ENCODE peak calls at places on chromosomes 3 and 15, in six cellular contexts. B is AG20443, U is A172, D is NCI-H1092, S is fibroblast of lung, N is T-helper 1 cell. F is an unnamed sample.

GRCh38 chr3:81352867-81353266 is 408.6 kb downstream of the GBE1 start:
- DNase-seq in B (peak), U (peak), D (no peak), S (peak), N (no peak), F (no peak)

GRCh38 chr3:152177757-152178156 is 91.0 kb upstream of the MBNL1 start:
- DNase-seq in B (no peak), U (no peak), D (no peak), S (peak), N (no peak), F (no peak)

GRCh38 chr3:27976933-27977332 is 254.8 kb upstream of the EOMES start:
- DNase-seq in B (peak), U (peak), D (no peak), S (peak), N (no peak), F (no peak)

GRCh38 chr3:1072040-1072439 is 20.8 kb upstream of the CNTN6 start:
- DNase-seq in B (no peak), U (no peak), D (no peak), S (no peak), N (no peak), F (no peak)

GRCh38 chr15:94305133-94305532 is 73.8 kb downstream of the MCTP2 start:
- DNase-seq in B (no peak), U (peak), D (no peak), S (peak), N (no peak), F (no peak)

GRCh38 chr3:55180936-55181535 is 253.2 kb upstream of the LRTM1 start:
- DNase-seq in B (peak), U (no peak), D (no peak), S (no peak), N (no peak), F (no peak)

GRCh38 chr15:28133281-28133680 is 34.2 kb upstream of the OCA2 start:
- DNase-seq in B (no peak), U (no peak), D (no peak), S (peak), N (no peak), F (no peak)

GRCh38 chr3:158347966-158348365 is 223.0 kb upstream of the MLF1 start:
- DNase-seq in B (peak), U (no peak), D (no peak), S (peak), N (no peak), F (no peak)

GRCh38 chr3:109985942-109986555 is 648.7 kb upstream of the DPPA4 start:
- DNase-seq in B (no peak), U (peak), D (no peak), S (no peak), N (no peak), F (no peak)

GRCh38 chr3:137946341-137946973 is 63.5 kb upstream of the CLDN18 start:
- DNase-seq in B (peak), U (peak), D (peak), S (peak), N (no peak), F (peak)

GRCh38 chr3:29597376-29598008 is 316.6 kb downstream of the RBMS3 start:
- DNase-seq in B (no peak), U (no peak), D (no peak), S (peak), N (no peak), F (no peak)

GRCh38 chr3:29537889-29538609 is 257.2 kb downstream of the RBMS3 start:
- DNase-seq in B (no peak), U (no peak), D (no peak), S (no peak), N (no peak), F (no peak)

GRCh38 chr3:182567666-182568065 is 225.6 kb upstream of the ATP11B start:
- DNase-seq in B (no peak), U (no peak), D (no peak), S (peak), N (no peak), F (no peak)

GRCh38 chr15:70509282-70510272 is 253.8 kb downstream of the UACA start:
- DNase-seq in B (no peak), U (no peak), D (no peak), S (no peak), N (no peak), F (no peak)

GRCh38 chr3:62795978-62796635 is 79.1 kb downstream of the CADPS start:
- DNase-seq in B (no peak), U (no peak), D (no peak), S (no peak), N (no peak), F (no peak)

GRCh38 chr3:13229291-13229949 is 156.2 kb upstream of the IQSEC1 start:
- DNase-seq in B (no peak), U (no peak), D (no peak), S (no peak), N (no peak), F (no peak)

GRCh38 chr3:45618081-45618509 is 23.5 kb downstream of the LIMD1 start:
- DNase-seq in B (no peak), U (peak), D (no peak), S (peak), N (no peak), F (no peak)

GRCh38 chr15:64152507-64153387 is 1.2 kb downstream of the SNX22 start:
- DNase-seq in B (no peak), U (no peak), D (no peak), S (no peak), N (no peak), F (no peak)

GRCh38 chr3:73625124-73625665 is 454 bp upstream of the PDZRN3 start:
- DNase-seq in B (peak), U (no peak), D (no peak), S (peak), N (no peak), F (no peak)

GRCh38 chr3:125443923-125444322 is 68.8 kb upstream of the ZNF148 start:
- DNase-seq in B (peak), U (peak), D (no peak), S (peak), N (no peak), F (no peak)

F was measured in CD8-positive, alpha-beta T cell.